ENCODE peak calls at places on chromosomes 3 and 15, in seven cellular contexts. N, C, S, D, H, A and M are unnamed samples.

GRCh38 chr3:134333522-134334181 is 40.6 kb downstream of the AMOTL2 start:
- DNase-seq in H (peak; percentile 37), S (no peak), A (peak; percentile 89), N (no peak), D (no peak), C (peak; percentile 81), M (no peak)

GRCh38 chr15:37059051-37059450 is 41.3 kb downstream of the MEIS2 start:
- DNase-seq in N (no peak), C (peak; percentile 41), D (no peak), H (peak; percentile 31), S (no peak), A (peak; percentile 90), M (no peak)

GRCh38 chr3:179410317-179410716 is 41.0 kb downstream of the GNB4 start:
- DNase-seq in H (no peak), A (peak; percentile 65), C (peak; percentile 25), N (no peak), S (no peak), D (no peak), M (no peak)

GRCh38 chr15:73948982-73949381 is 22.7 kb downstream of the LOXL1 start:
- DNase-seq in S (no peak), C (no peak), A (no peak), H (no peak), D (no peak), N (no peak), M (no peak)

GRCh38 chr15:92069308-92070244 is 216.1 kb downstream of the SLCO3A1 start:
- DNase-seq in A (peak; percentile 90), C (peak; percentile 74), H (peak; percentile 87), D (no peak), N (peak; percentile 16), S (no peak), M (no peak)

GRCh38 chr3:32432045-32432710 is 40.5 kb downstream of the CMTM7 start:
- DNase-seq in D (no peak), H (no peak), N (no peak), A (no peak), S (no peak), C (no peak), M (no peak)

GRCh38 chr3:125206934-125207333 is 5.6 kb downstream of the SLC12A8 start:
- DNase-seq in D (no peak), C (no peak), S (no peak), A (no peak), N (no peak), H (no peak), M (no peak)

GRCh38 chr3:159266779-159267178 is 464.9 kb downstream of the MFSD1 start:
- DNase-seq in C (no peak), N (no peak), D (peak; percentile 35), S (no peak), A (peak; percentile 35), H (no peak), M (peak; percentile 59)

GRCh38 chr3:151283907-151284461 is 5.6 kb upstream of the P2RY14 start:
- DNase-seq in C (peak; percentile 88), D (no peak), N (no peak), A (peak; percentile 27), H (no peak), S (no peak), M (no peak)